ENCODE peak calls at places on chromosomes 3 and 15, in five cellular contexts. Z is head of caudate nucleus; Y is GM18507; J is naive thymus-derived CD8-positive, alpha-beta T cell; T is AML-193. Q is an unnamed sample.
A peak's percentile ranks its signal among the peaks of the same experiment; 100 is the strongest.

GRCh38 chr3:114884213-114884923 is 262.7 kb downstream of the ZBTB20 start:
- DNase-seq in T (no peak), Z (no peak), J (no peak), Y (no peak), Q (no peak)

GRCh38 chr15:88012711-88013110 is 243.8 kb downstream of the NTRK3 start:
- DNase-seq in J (no peak), Z (no peak), T (no peak), Y (no peak), Q (no peak)

GRCh38 chr3:138187296-138188012 is at the start of gene ARMC8:
- DNase-seq in Z (peak; percentile 60), T (no peak), J (no peak), Y (peak; percentile 95), Q (no peak)

GRCh38 chr3:61828158-61828874 is 266.9 kb downstream of the PTPRG start:
- DNase-seq in Z (no peak), J (no peak), Y (no peak), T (no peak), Q (no peak)

GRCh38 chr3:128112406-128112968 is 11.1 kb downstream of the RUVBL1 start:
- DNase-seq in J (peak; percentile 49), Y (no peak), Z (no peak), T (no peak), Q (peak; percentile 23)

GRCh38 chr3:37935290-37935668 is 55.3 kb upstream of the VILL start:
- DNase-seq in Z (no peak), Y (no peak), J (no peak), T (no peak), Q (no peak)

GRCh38 chr3:45078910-45079522 is 52.9 kb downstream of the CLEC3B start:
- DNase-seq in Y (no peak), T (peak; percentile 53), J (no peak), Z (no peak), Q (peak; percentile 19)

GRCh38 chr3:12934431-12934830 is 93.1 kb upstream of the RPL32 start:
- DNase-seq in T (no peak), Z (peak; percentile 37), Y (no peak), J (no peak), Q (no peak)

GRCh38 chr3:94083261-94083660 is 20.4 kb downstream of the NSUN3 start:
- DNase-seq in T (no peak), J (no peak), Z (no peak), Y (no peak), Q (no peak)

GRCh38 chr3:166451997-166452396 is 614.8 kb upstream of the BCHE start:
- DNase-seq in Y (no peak), J (no peak), Z (no peak), T (no peak), Q (no peak)

Q was measured in CD4-positive, alpha-beta T cell.